ENCODE peak calls at places on chromosome 2, in six cellular contexts. V is HuH-7, S is C1 segment of cervical spinal cord, N is RWPE2, W is B cell, Y is KG1. F is an unnamed sample.

GRCh38 chr2:48529189-48529588 is 765 bp upstream of the STON1 start:
- DNase-seq in W (peak), N (no peak), S (no peak), Y (no peak), V (no peak), F (no peak)

GRCh38 chr2:201790989-201791388 is 10.3 kb upstream of the ALS2 start:
- DNase-seq in V (no peak), Y (no peak), S (no peak), N (no peak), W (no peak), F (no peak)

GRCh38 chr2:136582631-136583205 is 182.6 kb upstream of the THSD7B start:
- DNase-seq in V (peak), S (no peak), W (no peak), Y (peak), N (no peak), F (no peak)

GRCh38 chr2:146931109-146931508 is 913.7 kb upstream of the ACVR2A start:
- DNase-seq in S (no peak), N (no peak), V (no peak), W (no peak), Y (no peak), F (no peak)

GRCh38 chr2:48508461-48509124 is 21.4 kb upstream of the STON1 start:
- DNase-seq in N (no peak), S (no peak), V (peak), W (no peak), Y (no peak), F (no peak)

GRCh38 chr2:137938204-137938603 is 26.1 kb upstream of the HNMT start:
- DNase-seq in S (no peak), N (no peak), W (no peak), V (no peak), Y (no peak), F (no peak)

GRCh38 chr2:233800231-233800630 is 22.1 kb downstream of the MROH2A start:
- DNase-seq in Y (no peak), N (no peak), S (no peak), W (no peak), V (no peak), F (no peak)

GRCh38 chr2:85376291-85377065 is 21.9 kb downstream of the ELMOD3 start:
- DNase-seq in Y (no peak), W (no peak), V (no peak), N (no peak), S (no peak), F (no peak)

GRCh38 chr2:134231965-134232340 is 21.9 kb upstream of the MGAT5 start:
- DNase-seq in W (no peak), S (no peak), N (no peak), V (no peak), Y (no peak), F (no peak)

GRCh38 chr2:64641585-64641984 is 12.1 kb downstream of the SERTAD2 start:
- DNase-seq in N (no peak), Y (no peak), W (no peak), V (no peak), S (no peak), F (no peak)

GRCh38 chr2:98828369-98828744 is 97.4 kb upstream of the MGAT4A start:
- DNase-seq in W (no peak), N (no peak), S (no peak), V (no peak), Y (no peak), F (no peak)

GRCh38 chr2:170493698-170494097 is 221.4 kb upstream of the SP5 start:
- DNase-seq in V (no peak), N (no peak), S (no peak), W (no peak), Y (no peak), F (no peak)

GRCh38 chr2:105241443-105241842 is at the start of gene GPR45:
- DNase-seq in N (no peak), V (no peak), W (no peak), S (no peak), Y (no peak), F (no peak)

GRCh38 chr2:49069829-49070228 is 84.5 kb downstream of the FSHR start:
- DNase-seq in S (no peak), W (no peak), Y (no peak), N (no peak), V (no peak), F (no peak)

GRCh38 chr2:131389657-131390056 is 25.7 kb upstream of the RAB6D start:
- DNase-seq in S (no peak), Y (no peak), V (no peak), W (no peak), N (no peak), F (no peak)

GRCh38 chr2:105881286-105882136 is 136.8 kb downstream of the NCK2 start:
- DNase-seq in N (no peak), S (no peak), Y (no peak), V (no peak), W (no peak), F (no peak)

GRCh38 chr2:207930747-207931146 is 94.6 kb downstream of the PLEKHM3 start:
- DNase-seq in S (no peak), N (no peak), V (peak), Y (no peak), W (no peak), F (no peak)

GRCh38 chr2:64605991-64606494 is 47.7 kb downstream of the SERTAD2 start:
- DNase-seq in S (no peak), Y (no peak), W (no peak), V (no peak), N (no peak), F (no peak)

F was measured in SIG-M5.